ENCODE peak calls at places on chromosomes 16 and 17, in five cellular contexts. Y is astrocyte, T is cerebellar nuclear complex, E is endodermal cell, N is right atrium auricular region. P is an unnamed sample.
A peak's percentile ranks its signal among the peaks of the same experiment; 100 is the strongest.

GRCh38 chr17:75356260-75356937 is 49.1 kb downstream of the GRB2 start:
- DNase-seq in T (no peak), N (no peak), E (peak; percentile 19), Y (no peak), P (no peak)

GRCh38 chr17:8606415-8606814 is 24.1 kb downstream of the MYH10 start:
- DNase-seq in E (no peak), T (no peak), Y (no peak), N (no peak), P (no peak)

GRCh38 chr16:21100447-21100846 is 50.2 kb downstream of the DNAH3 start:
- DNase-seq in Y (peak; percentile 87), N (no peak), T (no peak), E (no peak), P (no peak)

GRCh38 chr17:73189417-73190099 is 3.3 kb upstream of the COG1 start:
- DNase-seq in N (no peak), E (peak; percentile 90), T (peak; percentile 42), Y (no peak), P (no peak)

GRCh38 chr17:9370464-9370863 is 205.2 kb downstream of the STX8 start:
- DNase-seq in T (no peak), Y (peak; percentile 59), E (no peak), N (no peak), P (no peak)

GRCh38 chr17:19410875-19411291 is at the start of gene RNF112:
- DNase-seq in T (peak; percentile 68), Y (peak; percentile 47), E (peak; percentile 75), N (no peak), P (no peak)

GRCh38 chr17:64323774-64324173 is 60.7 kb upstream of the TEX2 start:
- DNase-seq in E (no peak), Y (no peak), N (no peak), T (no peak), P (no peak)

GRCh38 chr17:31095239-31096105 is 695 bp downstream of the NF1 start:
- DNase-seq in E (peak; percentile 95), N (no peak), Y (peak; percentile 48), T (no peak), P (no peak)

GRCh38 chr16:72101195-72101594 is 7.5 kb downstream of the DHX38 start:
- DNase-seq in N (no peak), E (no peak), Y (no peak), T (no peak), P (no peak)

GRCh38 chr17:17781591-17782424 is 55.0 kb downstream of the SREBF1 start:
- DNase-seq in N (peak; percentile 76), T (peak; percentile 83), E (peak; percentile 91), Y (peak; percentile 50), P (no peak)

GRCh38 chr16:14405611-14406537 is 224.2 kb downstream of the PARN start:
- DNase-seq in E (peak; percentile 97), N (no peak), T (no peak), Y (no peak), P (no peak)

GRCh38 chr17:80812362-80813088 is 179.1 kb upstream of the CHMP6 start:
- DNase-seq in E (peak; percentile 38), Y (no peak), N (no peak), T (no peak), P (no peak)

GRCh38 chr16:65083181-65083845 is 38.5 kb downstream of the CDH11 start:
- DNase-seq in E (no peak), Y (no peak), N (no peak), T (no peak), P (no peak)

GRCh38 chr16:72974142-72974769 is 73.7 kb downstream of the ZFHX3 start:
- DNase-seq in T (no peak), E (no peak), N (no peak), Y (no peak), P (no peak)

GRCh38 chr17:33461051-33461450 is 168.0 kb upstream of the ASIC2 start:
- DNase-seq in E (no peak), T (no peak), Y (no peak), N (no peak), P (no peak)